ENCODE peak calls at places on chromosomes 16 and 17, in six cellular contexts. One of them, this sample, is unnamed.

GRCh38 chr16:22250522-22250921 is 44.4 kb downstream of the EEF2K start:
- DNase-seq in K562: peak
- DNase-seq in H1: no peak
- DNase-seq in HepG2: no peak
- DNase-seq in A549: no peak
- DNase-seq in GM12878: no peak
- DNase-seq in this sample: no peak

GRCh38 chr16:12062343-12063003 is 85.9 kb downstream of the SNX29 start:
- DNase-seq in K562: no peak
- DNase-seq in H1: no peak
- DNase-seq in HepG2: no peak
- DNase-seq in A549: no peak
- DNase-seq in GM12878: no peak
- DNase-seq in this sample: no peak

GRCh38 chr16:16071631-16072244 is 122.3 kb downstream of the ABCC1 start:
- DNase-seq in K562: no peak
- DNase-seq in H1: no peak
- DNase-seq in HepG2: peak
- DNase-seq in A549: no peak
- DNase-seq in GM12878: no peak
- DNase-seq in this sample: no peak

GRCh38 chr17:77323413-77324171 is 182.8 kb downstream of the SEC14L1 start:
- DNase-seq in K562: peak
- DNase-seq in H1: peak
- DNase-seq in HepG2: no peak
- DNase-seq in A549: peak
- DNase-seq in GM12878: no peak
- DNase-seq in this sample: peak

GRCh38 chr17:41322264-41322902 is 6.9 kb upstream of the KRTAP17-1 start:
- DNase-seq in K562: peak
- DNase-seq in H1: no peak
- DNase-seq in HepG2: peak
- DNase-seq in A549: peak
- DNase-seq in GM12878: no peak
- DNase-seq in this sample: peak

GRCh38 chr17:67139289-67139688 is 94.9 kb downstream of the CACNG1 start:
- DNase-seq in K562: no peak
- DNase-seq in H1: no peak
- DNase-seq in HepG2: no peak
- DNase-seq in A549: no peak
- DNase-seq in GM12878: no peak
- DNase-seq in this sample: no peak

GRCh38 chr17:48954300-48954755 is 9.7 kb upstream of the SNF8 start:
- DNase-seq in K562: peak
- DNase-seq in H1: peak
- DNase-seq in HepG2: peak
- DNase-seq in A549: peak
- DNase-seq in GM12878: no peak
- DNase-seq in this sample: no peak

GRCh38 chr16:72840591-72841381 is 207.1 kb downstream of the ZFHX3 start:
- DNase-seq in K562: no peak
- DNase-seq in H1: no peak
- DNase-seq in HepG2: no peak
- DNase-seq in A549: no peak
- DNase-seq in GM12878: no peak
- DNase-seq in this sample: no peak

GRCh38 chr17:46044989-46045388 is 45.9 kb downstream of the STH start:
- DNase-seq in K562: no peak
- DNase-seq in H1: no peak
- DNase-seq in HepG2: no peak
- DNase-seq in A549: no peak
- DNase-seq in GM12878: no peak
- DNase-seq in this sample: no peak

GRCh38 chr16:50025544-50025931 is 513 bp downstream of the CNEP1R1 start:
- DNase-seq in K562: peak
- DNase-seq in H1: peak
- DNase-seq in HepG2: peak
- DNase-seq in A549: no peak
- DNase-seq in GM12878: no peak
- DNase-seq in this sample: no peak

GRCh38 chr17:2239882-2240430 is 63.6 kb downstream of the SMG6 start:
- DNase-seq in K562: no peak
- DNase-seq in H1: no peak
- DNase-seq in HepG2: no peak
- DNase-seq in A549: peak
- DNase-seq in GM12878: peak
- DNase-seq in this sample: no peak

DNA sequence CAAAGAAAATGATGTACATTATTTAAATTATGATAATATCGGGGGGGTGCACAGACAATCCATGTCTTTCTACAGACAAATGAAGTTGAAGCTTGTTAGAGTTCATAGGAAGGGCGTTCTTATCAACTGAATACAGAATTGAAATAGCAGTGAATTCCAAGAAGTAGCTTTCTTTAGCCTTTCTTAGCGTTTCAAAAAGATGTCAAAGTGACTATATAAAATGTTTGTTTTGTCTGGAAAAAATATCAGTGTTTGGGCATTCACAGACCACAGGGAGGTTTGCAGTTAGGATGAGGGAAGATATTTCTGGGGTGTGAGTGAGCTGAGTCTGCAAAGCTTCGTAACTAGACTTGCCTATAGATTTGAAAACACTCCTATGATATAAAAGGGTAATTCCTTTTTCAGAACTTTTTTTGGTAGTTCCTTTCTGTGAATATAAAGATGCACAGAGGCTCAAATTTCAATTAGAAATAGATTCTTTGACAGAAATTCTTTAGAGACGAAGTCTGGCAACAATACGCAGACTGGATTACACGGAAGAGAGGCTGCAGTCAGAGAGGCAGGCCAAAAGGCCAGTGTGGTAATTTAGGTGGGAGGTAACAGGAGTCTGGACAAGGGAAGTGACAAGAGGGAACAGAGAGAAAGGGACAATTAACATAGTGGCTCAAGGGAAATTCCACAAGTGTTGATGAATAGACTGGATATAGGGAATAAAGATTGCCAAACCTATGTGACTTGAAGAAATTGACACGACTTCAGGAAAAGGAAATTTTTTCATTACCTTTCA is 54.8 kb downstream of the STX8 start:
- DNase-seq in K562: peak
- DNase-seq in H1: no peak
- DNase-seq in HepG2: no peak
- DNase-seq in A549: no peak
- DNase-seq in GM12878: no peak
- DNase-seq in this sample: no peak
- TF ChIP-seq CHD2 in K562: no peak
- TF ChIP-seq CHD2 in H1: no peak
- TF ChIP-seq CHD2 in HepG2: no peak
- TF ChIP-seq CHD2 in A549: no peak
- TF ChIP-seq CHD2 in GM12878: no peak
- TF ChIP-seq CHD2 in this sample: no peak

GRCh38 chr16:20807822-20808207 is 1.5 kb downstream of the REXO5 start:
- DNase-seq in K562: no peak
- DNase-seq in H1: no peak
- DNase-seq in HepG2: no peak
- DNase-seq in A549: no peak
- DNase-seq in GM12878: no peak
- DNase-seq in this sample: no peak
- H3K4me3 ChIP-seq in K562: peak
- H3K4me3 ChIP-seq in H1: peak
- H3K4me3 ChIP-seq in HepG2: peak
- H3K4me3 ChIP-seq in A549: peak
- H3K4me3 ChIP-seq in GM12878: peak
- H3K4me3 ChIP-seq in this sample: no peak

DNA sequence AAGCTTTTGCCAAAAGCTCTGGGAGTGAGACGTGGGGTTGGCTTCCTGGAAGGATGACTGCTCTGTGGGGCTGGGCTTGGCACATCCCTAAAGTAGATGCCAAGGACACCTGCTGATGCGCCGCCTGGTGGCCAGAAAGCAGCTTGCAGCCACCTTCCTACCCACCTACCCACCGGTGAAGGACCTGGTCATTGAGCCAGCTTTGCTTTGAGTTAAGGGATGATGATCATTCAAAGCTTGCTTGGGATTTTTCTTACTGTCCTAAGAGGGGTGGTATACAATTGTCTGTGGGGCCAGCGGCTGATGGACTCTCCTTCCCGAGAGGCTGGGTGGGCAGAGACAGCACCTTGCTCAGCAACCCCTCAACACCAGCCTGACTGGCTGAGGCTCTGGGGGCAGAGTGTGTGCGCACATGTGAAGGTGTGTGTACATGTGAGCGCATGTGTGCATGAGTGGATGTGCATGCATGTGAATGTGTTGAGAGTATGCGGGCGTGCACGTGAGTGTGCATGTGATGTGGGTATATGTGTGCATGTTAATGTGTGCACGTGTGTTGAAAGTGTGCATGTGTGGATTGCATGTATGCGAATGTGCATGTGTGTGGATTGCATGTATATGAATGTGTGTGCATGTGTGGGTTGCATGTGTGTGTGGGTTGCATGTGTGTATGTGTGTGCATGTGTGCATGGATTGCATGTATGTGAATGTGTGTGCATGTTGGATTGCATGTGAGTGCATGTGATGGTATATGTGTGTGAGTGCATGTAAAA is 18.6 kb downstream of the C1QTNF1 start:
- DNase-seq in K562: peak
- DNase-seq in H1: peak
- DNase-seq in HepG2: peak
- DNase-seq in A549: peak
- DNase-seq in GM12878: no peak
- DNase-seq in this sample: peak
- TF ChIP-seq CHD2 in K562: no peak
- TF ChIP-seq CHD2 in H1: no peak
- TF ChIP-seq CHD2 in HepG2: no peak
- TF ChIP-seq CHD2 in A549: no peak
- TF ChIP-seq CHD2 in GM12878: no peak
- TF ChIP-seq CHD2 in this sample: no peak

DNA sequence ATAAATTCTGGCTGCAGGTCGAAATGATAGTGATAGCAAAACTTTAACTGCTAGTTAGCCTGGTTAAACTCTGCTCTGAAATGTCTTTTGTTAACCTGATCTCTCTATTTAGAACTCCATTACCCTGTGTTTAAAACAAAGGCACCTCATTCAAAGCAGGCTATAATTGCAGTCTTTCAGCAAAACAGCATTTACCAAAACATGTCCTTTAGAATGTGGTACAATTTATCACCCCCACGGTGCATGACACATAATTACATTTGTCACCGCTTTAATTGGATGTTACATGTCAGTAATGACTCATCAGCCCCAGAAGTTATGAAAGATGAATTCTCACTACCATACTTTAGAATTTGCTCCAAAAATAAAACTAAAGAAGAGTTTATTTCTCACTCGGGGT is 295.4 kb downstream of the TOX3 start:
- DNase-seq in K562: no peak
- DNase-seq in H1: no peak
- DNase-seq in HepG2: no peak
- DNase-seq in A549: no peak
- DNase-seq in GM12878: no peak
- DNase-seq in this sample: no peak
- H3K4me3 ChIP-seq in K562: no peak
- H3K4me3 ChIP-seq in H1: peak
- H3K4me3 ChIP-seq in HepG2: no peak
- H3K4me3 ChIP-seq in A549: no peak
- H3K4me3 ChIP-seq in GM12878: no peak
- H3K4me3 ChIP-seq in this sample: no peak

GRCh38 chr16:68492151-68492500 is 43.8 kb upstream of the SMPD3 start:
- DNase-seq in K562: no peak
- DNase-seq in H1: no peak
- DNase-seq in HepG2: no peak
- DNase-seq in A549: no peak
- DNase-seq in GM12878: no peak
- DNase-seq in this sample: no peak

GRCh38 chr16:68488559-68488958 is 40.3 kb upstream of the SMPD3 start:
- DNase-seq in K562: no peak
- DNase-seq in H1: no peak
- DNase-seq in HepG2: no peak
- DNase-seq in A549: no peak
- DNase-seq in GM12878: no peak
- DNase-seq in this sample: no peak

GRCh38 chr16:68491576-68491950 is 43.3 kb upstream of the SMPD3 start:
- DNase-seq in K562: no peak
- DNase-seq in H1: no peak
- DNase-seq in HepG2: no peak
- DNase-seq in A549: no peak
- DNase-seq in GM12878: no peak
- DNase-seq in this sample: no peak

GRCh38 chr16:68490829-68491575 is 42.7 kb upstream of the SMPD3 start:
- DNase-seq in K562: no peak
- DNase-seq in H1: no peak
- DNase-seq in HepG2: no peak
- DNase-seq in A549: peak
- DNase-seq in GM12878: no peak
- DNase-seq in this sample: no peak

DNA sequence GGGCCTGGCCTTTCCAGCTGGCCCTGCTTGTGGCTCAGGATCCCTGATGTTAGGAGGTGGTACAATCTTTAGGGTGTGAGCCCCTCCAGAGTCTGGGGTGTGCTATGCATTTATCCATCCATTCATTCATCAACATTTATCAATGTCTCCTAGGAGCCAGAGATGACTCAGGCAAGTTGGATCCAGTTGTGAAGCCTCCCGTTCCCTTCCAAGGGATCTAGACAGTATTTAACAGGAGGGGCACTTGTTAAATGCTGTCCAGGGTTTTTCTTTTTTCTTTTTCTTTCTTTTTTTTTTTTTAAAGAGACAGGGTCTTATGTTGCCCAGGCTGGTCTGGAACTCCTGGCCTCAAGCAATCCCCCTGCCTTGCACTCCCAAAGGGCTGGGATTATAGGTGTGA is 42.0 kb upstream of the SMPD3 start:
- DNase-seq in K562: no peak
- DNase-seq in H1: no peak
- DNase-seq in HepG2: no peak
- DNase-seq in A549: no peak
- DNase-seq in GM12878: no peak
- DNase-seq in this sample: no peak
- TF ChIP-seq CHD2 in K562: no peak
- TF ChIP-seq CHD2 in H1: no peak
- TF ChIP-seq CHD2 in HepG2: no peak
- TF ChIP-seq CHD2 in A549: no peak
- TF ChIP-seq CHD2 in GM12878: no peak
- TF ChIP-seq CHD2 in this sample: no peak